ENCODE peak calls at places on chromosome 5, in five cellular contexts. Y, U, S, E and Z are unnamed samples.
A peak's percentile ranks its signal among the peaks of the same experiment; 100 is the strongest.

GRCh38 chr5:611731-612486 is at the start of gene CEP72:
- DNase-seq in U (peak; percentile 89), E (peak; percentile 92), S (peak; percentile 94), Y (peak; percentile 94), Z (peak; percentile 81)

GRCh38 chr5:67520161-67520886 is 323.7 kb upstream of the CD180 start:
- DNase-seq in Y (no peak), E (no peak), U (no peak), S (no peak), Z (no peak)

GRCh38 chr5:34685485-34686197 is 29.5 kb downstream of the RAI14 start:
- DNase-seq in U (no peak), S (no peak), Y (no peak), E (no peak), Z (no peak)

GRCh38 chr5:14676320-14676719 is 11.8 kb downstream of the OTULIN start:
- DNase-seq in Y (no peak), E (peak; percentile 42), S (no peak), U (no peak), Z (no peak)

GRCh38 chr5:178786859-178787499 is 56.5 kb upstream of the ZNF354A start:
- DNase-seq in Y (no peak), S (no peak), E (peak; percentile 48), U (no peak), Z (no peak)

GRCh38 chr5:175803254-175803653 is 68.1 kb upstream of the CPLX2 start:
- DNase-seq in U (no peak), Y (no peak), S (no peak), E (no peak), Z (no peak)

GRCh38 chr5:160466889-160467554 is 45.4 kb downstream of the PTTG1 start:
- DNase-seq in U (no peak), E (no peak), S (no peak), Y (no peak), Z (no peak)

GRCh38 chr5:58460727-58461286 is 921 bp upstream of the PLK2 start:
- DNase-seq in U (peak; percentile 88), Y (peak; percentile 93), S (peak; percentile 94), E (peak; percentile 93), Z (peak; percentile 96)

GRCh38 chr5:169148066-169148740 is 152.7 kb downstream of the SLIT3 start:
- DNase-seq in Y (no peak), E (no peak), S (no peak), U (no peak), Z (no peak)

GRCh38 chr5:141945511-141946024 is 12.4 kb downstream of the PCDH12 start:
- DNase-seq in S (peak; percentile 76), U (no peak), Y (no peak), E (no peak), Z (no peak)

GRCh38 chr5:88660947-88661869 is 221.8 kb downstream of the MEF2C start:
- DNase-seq in U (peak; percentile 99), S (peak; percentile 83), E (no peak), Y (peak; percentile 94), Z (peak; percentile 98)

GRCh38 chr5:11496127-11496719 is 408.0 kb downstream of the CTNND2 start:
- DNase-seq in S (no peak), E (no peak), Y (no peak), U (no peak), Z (no peak)

GRCh38 chr5:96807099-96807654 is 568 bp downstream of the ERAP1 start:
- DNase-seq in U (peak; percentile 72), S (peak; percentile 89), E (peak; percentile 88), Y (peak; percentile 81), Z (peak; percentile 79)

GRCh38 chr5:6201626-6202025 is 176.7 kb downstream of the MED10 start:
- DNase-seq in E (no peak), U (no peak), Y (no peak), S (no peak), Z (no peak)

GRCh38 chr5:136629125-136629790 is 263.9 kb upstream of the TRPC7 start:
- DNase-seq in S (no peak), E (no peak), Y (no peak), U (no peak), Z (no peak)

GRCh38 chr5:37553720-37554402 is 174.7 kb downstream of the WDR70 start:
- DNase-seq in S (peak; percentile 71), E (no peak), U (no peak), Y (no peak), Z (no peak)

GRCh38 chr5:112833971-112834370 is 27.1 kb upstream of the SRP19 start:
- DNase-seq in U (no peak), Y (no peak), E (no peak), S (no peak), Z (no peak)

GRCh38 chr5:165502893-165503696 is 1997.7 kb downstream of the MAT2B start:
- DNase-seq in U (no peak), E (no peak), S (no peak), Y (no peak), Z (no peak)

GRCh38 chr5:168409601-168410458 is 76.4 kb upstream of the RARS1 start:
- DNase-seq in Y (peak; percentile 24), E (no peak), S (peak; percentile 62), U (peak; percentile 64), Z (peak; percentile 19)

GRCh38 chr5:1746371-1747078 is 53.1 kb downstream of the MRPL36 start:
- DNase-seq in S (peak; percentile 53), Y (no peak), E (no peak), U (peak; percentile 1), Z (no peak)

GRCh38 chr5:99901972-99902371 is 633.2 kb upstream of the FAM174A start:
- DNase-seq in Y (no peak), U (no peak), S (no peak), E (no peak), Z (no peak)

GRCh38 chr5:32490972-32491557 is 46.5 kb upstream of the ZFR start:
- DNase-seq in U (no peak), S (no peak), E (no peak), Y (no peak), Z (no peak)

GRCh38 chr5:92641031-92641962 is 939.7 kb downstream of the NR2F1-AS1 start:
- DNase-seq in U (no peak), E (no peak), S (no peak), Y (peak; percentile 39), Z (peak; percentile 78)

GRCh38 chr5:178385472-178385853 is 152.9 kb upstream of the PHYKPL start:
- DNase-seq in S (peak; percentile 28), U (no peak), E (no peak), Y (no peak), Z (no peak)

GRCh38 chr5:61251874-61252642 is 80.0 kb upstream of the ZSWIM6 start:
- DNase-seq in S (no peak), E (no peak), Y (no peak), U (no peak), Z (no peak)

GRCh38 chr5:15966066-15966640 is 213.4 kb downstream of the MARCHF11 start:
- DNase-seq in S (no peak), U (no peak), Y (no peak), E (no peak), Z (no peak)

GRCh38 chr5:138354926-138355378 is 2.5 kb downstream of the KDM3B start:
- DNase-seq in U (peak; percentile 28), E (no peak), Y (peak; percentile 71), S (no peak), Z (peak; percentile 55)

GRCh38 chr5:147786115-147786514 is 3.6 kb upstream of the JAKMIP2 start:
- DNase-seq in E (no peak), S (no peak), U (no peak), Y (no peak), Z (no peak)

GRCh38 chr5:177194278-177194677 is 60.7 kb downstream of the NSD1 start:
- DNase-seq in Y (peak; percentile 38), U (no peak), E (no peak), S (no peak), Z (peak; percentile 70)

GRCh38 chr5:15707631-15708030 is 207.7 kb downstream of the FBXL7 start:
- DNase-seq in Y (no peak), U (no peak), S (no peak), E (no peak), Z (no peak)

GRCh38 chr5:11563822-11564221 is 340.4 kb downstream of the CTNND2 start:
- DNase-seq in U (no peak), Y (no peak), E (no peak), S (no peak), Z (no peak)

GRCh38 chr5:97854871-97855762 is 672.1 kb upstream of the RIOK2 start:
- DNase-seq in E (no peak), S (no peak), Y (no peak), U (no peak), Z (peak; percentile 77)

GRCh38 chr5:83718936-83719495 is 1.6 kb downstream of the HAPLN1 start:
- DNase-seq in Y (peak; percentile 29), U (no peak), E (no peak), S (no peak), Z (no peak)

GRCh38 chr5:44183753-44184152 is 205.5 kb downstream of the FGF10 start:
- DNase-seq in S (no peak), E (no peak), Y (no peak), U (no peak), Z (no peak)

GRCh38 chr5:65730910-65731309 is 8.9 kb downstream of the NLN start:
- DNase-seq in U (no peak), E (no peak), Y (no peak), S (no peak), Z (no peak)

GRCh38 chr5:32711693-32712462 is 757 bp downstream of the NPR3 start:
- DNase-seq in E (no peak), Y (no peak), U (no peak), S (peak; percentile 79), Z (no peak)

GRCh38 chr5:179906795-179907569 is 715 bp downstream of the TBC1D9B start:
- DNase-seq in E (peak; percentile 44), U (no peak), Y (peak; percentile 59), S (peak; percentile 75), Z (peak; percentile 19)

GRCh38 chr5:151574597-151574996 is 16.5 kb downstream of the FAT2 start:
- DNase-seq in Y (no peak), S (no peak), E (no peak), U (no peak), Z (no peak)

GRCh38 chr5:39678533-39678932 is 253.8 kb upstream of the DAB2 start:
- DNase-seq in S (no peak), Y (no peak), U (no peak), E (no peak), Z (no peak)
- H3K27ac ChIP-seq in S (no peak overlapping the region), Y (no peak overlapping the region), U (no peak overlapping the region), E (no peak overlapping the region), Z (no peak overlapping the region)

GRCh38 chr5:161507591-161507990 is 38.9 kb downstream of the GABRB2 start:
- DNase-seq in E (no peak), U (no peak), S (no peak), Y (no peak), Z (no peak)
- H3K27ac ChIP-seq in E (no peak overlapping the region), U (peak overlapping the region; percentile 67), S (no peak overlapping the region), Y (no peak overlapping the region), Z (no peak overlapping the region)

GRCh38 chr5:56148453-56148971 is 84.6 kb downstream of the ANKRD55 start:
- DNase-seq in S (no peak), E (no peak), U (no peak), Y (no peak), Z (no peak)
- H3K27ac ChIP-seq in S (no peak overlapping the region), E (no peak overlapping the region), U (no peak overlapping the region), Y (no peak overlapping the region), Z (no peak overlapping the region)

DNA sequence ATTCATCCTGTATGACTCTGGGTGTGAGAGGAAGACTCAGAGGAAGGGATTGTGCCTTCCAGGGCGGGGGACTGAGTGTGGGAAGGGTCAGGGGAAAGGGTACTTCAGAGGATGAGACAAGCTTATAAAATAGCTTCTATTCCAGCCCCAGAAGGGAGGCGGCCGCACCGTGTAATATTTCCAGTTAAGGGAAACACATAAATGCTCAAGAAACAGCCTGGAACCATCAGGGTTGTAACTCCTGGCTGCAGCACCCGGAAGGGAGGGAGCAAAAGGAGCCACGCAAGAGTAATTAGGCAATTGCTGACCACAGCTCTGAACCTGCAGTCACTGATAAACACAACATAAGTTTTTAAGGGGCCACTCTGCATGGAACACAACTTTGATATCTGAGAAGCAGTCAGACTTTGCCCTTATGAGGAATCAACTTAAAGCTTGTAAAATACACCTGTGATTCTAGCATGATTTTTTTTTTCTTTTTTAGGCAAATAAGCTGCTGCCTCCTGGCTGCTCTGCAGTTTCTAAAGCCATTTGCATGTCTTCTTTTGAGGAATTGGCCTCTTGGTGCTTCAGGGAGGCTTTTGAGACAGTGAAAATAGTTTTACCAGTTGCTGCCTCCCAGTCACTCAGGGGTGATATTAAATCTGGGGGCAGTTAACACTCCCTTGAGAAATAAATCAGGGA is 382.7 kb downstream of the ENC1 start:
- DNase-seq in U (no peak), E (peak; percentile 50), S (peak; percentile 90), Y (no peak), Z (peak; percentile 59)
- H3K27ac ChIP-seq in U (no peak overlapping the region), E (peak overlapping the region; percentile 50), S (peak overlapping the region; percentile 60), Y (no peak overlapping the region), Z (peak overlapping the region; percentile 24)